ENCODE peak calls at places on chromosomes 11 and 22, in nine cellular contexts. O is thoracic aorta, P is pancreas, G is spleen, Q is stomach, J is A549, V is cardiac fibroblast, F is PC-3, B is choroid plexus epithelial cell. H is an unnamed sample.

GRCh38 chr11:87778341-87778740 is 396.9 kb downstream of the RAB38 start:
- DNase-seq in O (no peak), P (no peak), G (no peak), Q (no peak), J (no peak), V (no peak), F (peak), B (no peak), H (no peak)

GRCh38 chr11:43575931-43576833 is 104.4 kb upstream of the HSD17B12 start:
- DNase-seq in O (no peak), P (no peak), G (no peak), Q (no peak), J (no peak), V (peak), F (no peak), B (no peak), H (no peak)

GRCh38 chr11:83480251-83480650 is 194.1 kb upstream of the CCDC90B start:
- DNase-seq in O (no peak), P (no peak), G (no peak), Q (no peak), J (no peak), V (peak), F (no peak), B (no peak), H (no peak)

GRCh38 chr22:45125198-45125597 is 38.5 kb upstream of the NUP50 start:
- DNase-seq in O (no peak), P (no peak), G (no peak), Q (no peak), J (no peak), V (peak), F (no peak), B (peak), H (peak)

GRCh38 chr11:104663190-104664140 is 234.8 kb downstream of the CASP12 start:
- DNase-seq in O (no peak), P (no peak), G (no peak), Q (no peak), J (no peak), V (peak), F (peak), B (no peak), H (no peak)

GRCh38 chr11:114586797-114587196 is 8.8 kb downstream of the NXPE4 start:
- DNase-seq in O (no peak), P (no peak), G (no peak), Q (no peak), J (no peak), V (peak), F (peak), B (peak), H (no peak)

GRCh38 chr11:61757213-61757862 is 4.9 kb downstream of the MYRF start:
- DNase-seq in O (no peak), P (no peak), G (no peak), Q (peak), J (no peak), V (no peak), F (no peak), B (no peak), H (no peak)

GRCh38 chr11:73866095-73866579 is 10.5 kb downstream of the COA4 start:
- DNase-seq in O (no peak), P (no peak), G (no peak), Q (no peak), J (no peak), V (peak), F (peak), B (peak), H (peak)

GRCh38 chr11:79170289-79170688 is 270.5 kb downstream of the TENM4 start:
- DNase-seq in O (no peak), P (no peak), G (no peak), Q (no peak), J (no peak), V (no peak), F (no peak), B (no peak), H (no peak)

GRCh38 chr11:132301465-132301864 is 931.0 kb downstream of the NTM start:
- DNase-seq in O (no peak), P (no peak), G (no peak), Q (no peak), J (no peak), V (no peak), F (no peak), B (no peak), H (no peak)

GRCh38 chr22:30309981-30310672 is 16.6 kb downstream of the TBC1D10A start:
- DNase-seq in O (no peak), P (no peak), G (no peak), Q (peak), J (no peak), V (no peak), F (no peak), B (peak), H (no peak)

GRCh38 chr11:61126266-61126665 is 24.0 kb downstream of the CD5 start:
- DNase-seq in O (no peak), P (peak), G (no peak), Q (no peak), J (no peak), V (peak), F (no peak), B (peak), H (no peak)

GRCh38 chr22:17845790-17846189 is 71.5 kb upstream of the BID start:
- DNase-seq in O (no peak), P (no peak), G (no peak), Q (no peak), J (no peak), V (no peak), F (no peak), B (no peak), H (no peak)

GRCh38 chr11:134521452-134522289 is 109.6 kb upstream of the B3GAT1 start:
- DNase-seq in O (no peak), P (no peak), G (peak), Q (no peak), J (no peak), V (no peak), F (no peak), B (no peak), H (no peak)

GRCh38 chr11:95081412-95081811 is 8.2 kb upstream of the ENDOD1 start:
- DNase-seq in O (no peak), P (no peak), G (no peak), Q (no peak), J (no peak), V (peak), F (no peak), B (peak), H (no peak)

GRCh38 chr22:19719055-19719482 is 4.3 kb upstream of the GP1BB start:
- DNase-seq in O (no peak), P (peak), G (no peak), Q (no peak), J (no peak), V (no peak), F (no peak), B (no peak), H (no peak)

GRCh38 chr11:30406978-30407762 is 84.3 kb downstream of the ARL14EP start:
- DNase-seq in O (no peak), P (no peak), G (no peak), Q (no peak), J (no peak), V (no peak), F (peak), B (no peak), H (no peak)

GRCh38 chr11:47192111-47192510 is 5.9 kb upstream of the PACSIN3 start:
- DNase-seq in O (no peak), P (no peak), G (no peak), Q (no peak), J (no peak), V (no peak), F (peak), B (peak), H (no peak)

GRCh38 chr11:62552931-62553838 is 6.6 kb upstream of the AHNAK start:
- DNase-seq in O (peak), P (peak), G (peak), Q (peak), J (peak), V (peak), F (peak), B (peak), H (peak)

GRCh38 chr11:24239016-24239720 is 257.7 kb upstream of the LUZP2 start:
- DNase-seq in O (no peak), P (no peak), G (no peak), Q (no peak), J (no peak), V (peak), F (peak), B (peak), H (peak)

GRCh38 chr11:8810331-8811301 is 100.4 kb upstream of the AKIP1 start:
- DNase-seq in O (peak), P (peak), G (peak), Q (peak), J (no peak), V (peak), F (peak), B (peak), H (no peak)

GRCh38 chr11:14380947-14381555 is 22.1 kb upstream of the RRAS2 start:
- DNase-seq in O (no peak), P (peak), G (peak), Q (peak), J (peak), V (peak), F (peak), B (peak), H (no peak)

GRCh38 chr11:74809820-74810219 is 61.2 kb downstream of the RNF169 start:
- DNase-seq in O (no peak), P (no peak), G (no peak), Q (no peak), J (no peak), V (no peak), F (no peak), B (no peak), H (no peak)

GRCh38 chr11:67468056-67468455 is 995 bp downstream of the TMEM134 start:
- DNase-seq in O (no peak), P (peak), G (no peak), Q (peak), J (no peak), V (no peak), F (peak), B (no peak), H (no peak)

GRCh38 chr11:45725776-45726606 is 60.6 kb upstream of the CHST1 start:
- DNase-seq in O (no peak), P (no peak), G (no peak), Q (no peak), J (no peak), V (no peak), F (no peak), B (no peak), H (no peak)

GRCh38 chr22:49444781-49445180 is 382.9 kb downstream of the BRD1 start:
- DNase-seq in O (no peak), P (no peak), G (no peak), Q (no peak), J (no peak), V (no peak), F (no peak), B (no peak), H (no peak)

GRCh38 chr22:19754701-19755144 is 5.9 kb upstream of the TBX1 start:
- DNase-seq in O (no peak), P (no peak), G (no peak), Q (no peak), J (no peak), V (no peak), F (no peak), B (no peak), H (no peak)

GRCh38 chr11:77525455-77526091 is 51.7 kb upstream of the PAK1 start:
- DNase-seq in O (no peak), P (no peak), G (no peak), Q (no peak), J (no peak), V (peak), F (no peak), B (no peak), H (no peak)

GRCh38 chr22:44625421-44625760 is 76.6 kb upstream of the PRR5 start:
- DNase-seq in O (no peak), P (no peak), G (peak), Q (no peak), J (no peak), V (no peak), F (no peak), B (no peak), H (no peak)

GRCh38 chr11:71999813-72000590 is 1.3 kb downstream of the IL18BP start:
- DNase-seq in O (no peak), P (no peak), G (no peak), Q (no peak), J (no peak), V (no peak), F (no peak), B (no peak), H (no peak)
- H3K4me3 ChIP-seq in O (peak), P (no peak), G (peak), Q (peak), J (no peak), V (no peak), F (no peak), B (no peak), H (no peak)

GRCh38 chr11:64687204-64687603 is 35.8 kb downstream of the NRXN2 start:
- DNase-seq in O (peak), P (peak), G (peak), Q (no peak), J (no peak), V (no peak), F (no peak), B (no peak), H (no peak)

GRCh38 chr11:64688534-64688982 is 34.4 kb downstream of the NRXN2 start:
- DNase-seq in O (peak), P (peak), G (peak), Q (peak), J (peak), V (peak), F (peak), B (peak), H (peak)

GRCh38 chr11:64690235-64690634 is 32.8 kb downstream of the NRXN2 start:
- DNase-seq in O (no peak), P (no peak), G (no peak), Q (no peak), J (no peak), V (no peak), F (no peak), B (no peak), H (no peak)

GRCh38 chr11:64686466-64687175 is 36.4 kb downstream of the NRXN2 start:
- DNase-seq in O (no peak), P (no peak), G (no peak), Q (no peak), J (no peak), V (no peak), F (no peak), B (no peak), H (no peak)

DNA sequence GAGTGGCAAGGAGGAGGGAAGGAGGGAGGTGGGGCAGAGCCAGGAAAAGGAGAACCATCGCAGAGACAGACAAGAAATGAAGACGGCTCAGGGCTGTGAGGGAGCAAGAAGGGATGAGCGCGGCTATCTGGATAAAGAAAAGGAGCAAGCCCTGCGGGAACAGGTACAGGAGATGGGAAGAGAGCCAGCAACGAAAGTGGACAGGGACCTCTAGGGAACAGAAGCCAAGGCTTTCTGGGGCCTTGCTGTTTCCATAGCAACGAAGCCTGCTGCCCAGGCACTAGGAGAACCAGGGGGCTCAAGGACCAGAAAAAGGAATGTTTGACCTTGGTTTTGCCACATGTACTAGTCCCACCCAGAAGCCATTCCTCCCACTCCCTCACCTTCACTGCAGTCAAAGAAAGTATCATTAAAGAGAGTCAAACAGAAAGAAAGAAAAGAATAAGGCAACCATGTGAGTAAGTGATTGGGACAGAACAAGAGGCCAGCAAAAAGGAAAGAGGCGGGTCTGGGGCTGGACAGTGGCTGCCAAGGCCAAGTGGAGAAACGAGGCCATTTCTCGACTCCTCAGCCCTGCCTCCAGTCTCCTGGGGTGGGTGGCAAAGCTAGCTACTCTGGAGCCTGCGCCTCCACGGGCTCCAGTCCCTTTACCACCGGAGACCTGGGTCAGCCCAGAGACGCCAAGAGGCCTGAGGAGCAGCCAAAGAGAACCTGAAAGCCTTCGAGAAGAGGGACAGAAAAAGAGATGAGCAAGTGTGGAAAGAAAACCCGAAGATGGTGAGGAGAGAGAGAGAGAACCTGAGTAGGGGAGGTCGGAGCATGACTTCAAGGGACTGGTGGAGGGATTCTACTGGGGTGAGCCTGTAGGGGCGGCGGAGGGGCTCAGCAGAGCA is 35.1 kb downstream of the NRXN2 start:
- DNase-seq in O (no peak), P (no peak), G (no peak), Q (no peak), J (no peak), V (peak), F (no peak), B (no peak), H (no peak)
- H3K4me3 ChIP-seq in O (peak), P (no peak), G (peak), Q (no peak), J (no peak), V (no peak), F (no peak), B (no peak), H (no peak)

GRCh38 chr11:27285761-27286160 is 77.3 kb downstream of the CCDC34 start:
- DNase-seq in O (no peak), P (no peak), G (no peak), Q (no peak), J (no peak), V (no peak), F (no peak), B (no peak), H (no peak)
- H3K4me3 ChIP-seq in O (no peak), P (no peak), G (no peak), Q (no peak), J (no peak), V (no peak), F (no peak), B (no peak), H (no peak)

GRCh38 chr11:10844364-10844763 is 13.5 kb downstream of the ZBED5 start:
- DNase-seq in O (no peak), P (no peak), G (no peak), Q (no peak), J (no peak), V (no peak), F (no peak), B (no peak), H (no peak)

GRCh38 chr11:10844816-10845215 is 13.0 kb downstream of the ZBED5 start:
- DNase-seq in O (no peak), P (no peak), G (no peak), Q (no peak), J (no peak), V (no peak), F (no peak), B (no peak), H (no peak)

GRCh38 chr11:10846664-10847063 is 11.2 kb downstream of the ZBED5 start:
- DNase-seq in O (no peak), P (no peak), G (no peak), Q (no peak), J (no peak), V (no peak), F (no peak), B (no peak), H (no peak)

GRCh38 chr11:10847960-10848860 is 9.6 kb downstream of the ZBED5 start:
- DNase-seq in O (no peak), P (no peak), G (no peak), Q (no peak), J (no peak), V (no peak), F (no peak), B (no peak), H (no peak)

DNA sequence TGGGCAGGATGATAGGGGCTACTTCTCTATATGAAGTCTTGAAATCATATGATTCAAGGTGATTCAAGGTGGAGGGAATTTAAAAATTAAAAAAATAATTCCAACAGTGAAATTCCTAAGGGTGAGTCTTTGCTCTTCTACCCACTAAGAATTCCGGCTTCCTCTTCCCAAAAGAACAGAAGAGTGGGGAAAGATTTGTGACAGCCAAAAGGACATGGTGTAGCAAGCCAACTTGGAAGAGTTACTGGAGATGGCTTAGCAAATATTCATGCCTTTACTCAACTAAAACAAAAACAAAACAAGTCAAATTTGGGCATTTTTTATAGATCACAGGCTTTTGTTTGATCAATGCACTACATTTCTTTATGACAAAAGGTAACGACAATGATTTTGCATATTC is 12.3 kb downstream of the ZBED5 start:
- DNase-seq in O (no peak), P (no peak), G (no peak), Q (no peak), J (no peak), V (no peak), F (no peak), B (no peak), H (no peak)
- H3K4me3 ChIP-seq in O (no peak), P (no peak), G (no peak), Q (no peak), J (no peak), V (no peak), F (no peak), B (no peak), H (no peak)